ENCODE peak calls at places on chromosomes 4 and X, in seven cellular contexts. M, D, Z, G, C, E and T are unnamed samples.

GRCh38 chr4:182385897-182386296 is 142.7 kb downstream of the TENM3 start:
- DNase-seq in M (no peak), D (no peak), Z (peak; percentile 32), G (no peak), C (no peak), E (no peak), T (no peak)

GRCh38 chr4:175705407-175705806 is 106.7 kb downstream of the GPM6A start:
- DNase-seq in M (no peak), D (no peak), Z (no peak), G (no peak), C (peak; percentile 0), E (no peak), T (peak; percentile 69)

GRCh38 chr4:83010111-83010521 is 507 bp downstream of the LIN54 start:
- DNase-seq in M (peak; percentile 37), D (no peak), Z (peak; percentile 33), G (no peak), C (peak; percentile 77), E (peak; percentile 50), T (peak; percentile 29)

GRCh38 chr4:158861281-158861680 is 92.5 kb downstream of the FNIP2 start:
- DNase-seq in M (no peak), D (no peak), Z (no peak), G (no peak), C (no peak), E (no peak), T (no peak)

GRCh38 chrX:72436010-72436409 is 130.3 kb upstream of the CITED1 start:
- DNase-seq in M (no peak), D (no peak), Z (no peak), G (no peak), C (no peak), E (no peak), T (no peak)

GRCh38 chrX:68750316-68750715 is 78.5 kb upstream of the EFNB1 start:
- DNase-seq in M (no peak), D (no peak), Z (no peak), G (no peak), C (no peak), E (no peak), T (no peak)

GRCh38 chrX:150664290-150664689 is 28.9 kb upstream of the MTMR1 start:
- DNase-seq in M (no peak), D (no peak), Z (no peak), G (no peak), C (no peak), E (peak; percentile 6), T (no peak)

GRCh38 chrX:1165535-1166196 is 46.8 kb downstream of the CRLF2 start:
- DNase-seq in M (peak; percentile 37), D (no peak), Z (peak; percentile 34), G (no peak), C (peak; percentile 33), E (peak; percentile 27), T (no peak)

GRCh38 chrX:24260827-24261550 is 52.9 kb downstream of the SUPT20HL2 start:
- DNase-seq in M (peak; percentile 41), D (no peak), Z (peak; percentile 16), G (no peak), C (peak; percentile 60), E (peak; percentile 41), T (peak; percentile 24)

GRCh38 chr4:185728886-185729285 is 83.1 kb downstream of the SORBS2 start:
- DNase-seq in M (no peak), D (no peak), Z (no peak), G (no peak), C (no peak), E (no peak), T (no peak)

GRCh38 chr4:99746443-99746842 is 70.2 kb upstream of the DAPP1 start:
- DNase-seq in M (no peak), D (no peak), Z (no peak), G (no peak), C (no peak), E (no peak), T (no peak)

GRCh38 chr4:139977838-139978604 is 176.0 kb downstream of the MAML3 start:
- DNase-seq in M (no peak), D (no peak), Z (peak; percentile 18), G (no peak), C (no peak), E (no peak), T (no peak)

GRCh38 chrX:131289527-131289926 is 421 bp upstream of the IGSF1 start:
- DNase-seq in M (no peak), D (no peak), Z (no peak), G (no peak), C (no peak), E (no peak), T (no peak)

GRCh38 chr4:7804759-7805385 is 134.8 kb downstream of the AFAP1 start:
- DNase-seq in M (no peak), D (no peak), Z (no peak), G (no peak), C (no peak), E (no peak), T (no peak)

GRCh38 chr4:147288512-147288911 is 192.4 kb upstream of the EDNRA start:
- DNase-seq in M (no peak), D (no peak), Z (no peak), G (no peak), C (no peak), E (no peak), T (no peak)

GRCh38 chr4:125317526-125317880 is 2.7 kb downstream of the FAT4 start:
- DNase-seq in M (no peak), D (no peak), Z (peak; percentile 11), G (peak; percentile 34), C (peak; percentile 78), E (peak; percentile 44), T (peak; percentile 64)

GRCh38 chr4:66097271-66097670 is 427.0 kb upstream of the EPHA5 start:
- DNase-seq in M (no peak), D (no peak), Z (no peak), G (peak; percentile 68), C (no peak), E (no peak), T (no peak)

GRCh38 chr4:139617702-139618490 is 47.7 kb upstream of the MGST2 start:
- DNase-seq in M (no peak), D (no peak), Z (no peak), G (no peak), C (peak; percentile 61), E (peak; percentile 18), T (no peak)

GRCh38 chr4:76614589-76614988 is 179.6 kb downstream of the SHROOM3 start:
- DNase-seq in M (no peak), D (no peak), Z (no peak), G (no peak), C (peak; percentile 88), E (peak; percentile 98), T (no peak)

GRCh38 chr4:85448880-85449763 is 25.8 kb upstream of the ARHGAP24 start:
- DNase-seq in M (no peak), D (no peak), Z (peak; percentile 10), G (no peak), C (no peak), E (no peak), T (no peak)